ENCODE peak calls at places on chromosomes 3 and 15, in six cellular contexts. One of them, this sample, is unnamed.

GRCh38 chr15:84748274-84749110 is at the start of gene ZNF592:
- DNase-seq in globus pallidus: peak; percentile 85
- DNase-seq in activated CD4-positive, alpha-beta T cell treated with anti-CD3 and anti-CD28 coated beads for 4 hours: peak; percentile 81
- DNase-seq in stimulated activated CD8-positive, alpha-beta memory T cell treated with anti-CD3 and anti-CD28 coated beads, Interleukin-7, amount 100 ng/mL, for 1 hour: peak; percentile 66
- DNase-seq in stromal cell of bone marrow: peak; percentile 58
- DNase-seq in H7: peak; percentile 93
- DNase-seq in this sample: peak; percentile 81

GRCh38 chr15:61545763-61546162 is 316.7 kb upstream of the RORA start:
- DNase-seq in stimulated activated CD8-positive, alpha-beta memory T cell treated with anti-CD3 and anti-CD28 coated beads, Interleukin-7, amount 100 ng/mL, for 1 hour: no peak
- DNase-seq in activated CD4-positive, alpha-beta T cell treated with anti-CD3 and anti-CD28 coated beads for 4 hours: no peak
- DNase-seq in globus pallidus: no peak
- DNase-seq in stromal cell of bone marrow: no peak
- DNase-seq in H7: no peak
- DNase-seq in this sample: no peak

GRCh38 chr3:124434176-124434575 is 296.1 kb upstream of the UMPS start:
- DNase-seq in H7: no peak
- DNase-seq in stromal cell of bone marrow: no peak
- DNase-seq in activated CD4-positive, alpha-beta T cell treated with anti-CD3 and anti-CD28 coated beads for 4 hours: no peak
- DNase-seq in stimulated activated CD8-positive, alpha-beta memory T cell treated with anti-CD3 and anti-CD28 coated beads, Interleukin-7, amount 100 ng/mL, for 1 hour: no peak
- DNase-seq in globus pallidus: no peak
- DNase-seq in this sample: no peak

GRCh38 chr15:52800852-52801747 is 11.0 kb upstream of the ONECUT1 start:
- DNase-seq in activated CD4-positive, alpha-beta T cell treated with anti-CD3 and anti-CD28 coated beads for 4 hours: no peak
- DNase-seq in stimulated activated CD8-positive, alpha-beta memory T cell treated with anti-CD3 and anti-CD28 coated beads, Interleukin-7, amount 100 ng/mL, for 1 hour: no peak
- DNase-seq in H7: peak; percentile 65
- DNase-seq in globus pallidus: no peak
- DNase-seq in stromal cell of bone marrow: no peak
- DNase-seq in this sample: no peak

GRCh38 chr15:63048986-63049665 is 6.6 kb downstream of the TPM1 start:
- DNase-seq in stromal cell of bone marrow: no peak
- DNase-seq in activated CD4-positive, alpha-beta T cell treated with anti-CD3 and anti-CD28 coated beads for 4 hours: peak; percentile 34
- DNase-seq in H7: no peak
- DNase-seq in stimulated activated CD8-positive, alpha-beta memory T cell treated with anti-CD3 and anti-CD28 coated beads, Interleukin-7, amount 100 ng/mL, for 1 hour: peak; percentile 8
- DNase-seq in globus pallidus: peak; percentile 40
- DNase-seq in this sample: peak; percentile 30

GRCh38 chr3:127915937-127916480 is 977 bp downstream of the KBTBD12 start:
- DNase-seq in stimulated activated CD8-positive, alpha-beta memory T cell treated with anti-CD3 and anti-CD28 coated beads, Interleukin-7, amount 100 ng/mL, for 1 hour: no peak
- DNase-seq in activated CD4-positive, alpha-beta T cell treated with anti-CD3 and anti-CD28 coated beads for 4 hours: no peak
- DNase-seq in H7: no peak
- DNase-seq in stromal cell of bone marrow: no peak
- DNase-seq in globus pallidus: no peak
- DNase-seq in this sample: no peak

GRCh38 chr15:79171320-79172031 is 80.9 kb upstream of the RASGRF1 start:
- DNase-seq in H7: peak; percentile 3
- DNase-seq in activated CD4-positive, alpha-beta T cell treated with anti-CD3 and anti-CD28 coated beads for 4 hours: no peak
- DNase-seq in globus pallidus: no peak
- DNase-seq in stimulated activated CD8-positive, alpha-beta memory T cell treated with anti-CD3 and anti-CD28 coated beads, Interleukin-7, amount 100 ng/mL, for 1 hour: no peak
- DNase-seq in stromal cell of bone marrow: no peak
- DNase-seq in this sample: no peak

GRCh38 chr3:10941972-10942371 is 50.6 kb upstream of the SLC6A1 start:
- DNase-seq in activated CD4-positive, alpha-beta T cell treated with anti-CD3 and anti-CD28 coated beads for 4 hours: no peak
- DNase-seq in stromal cell of bone marrow: no peak
- DNase-seq in stimulated activated CD8-positive, alpha-beta memory T cell treated with anti-CD3 and anti-CD28 coated beads, Interleukin-7, amount 100 ng/mL, for 1 hour: no peak
- DNase-seq in globus pallidus: no peak
- DNase-seq in H7: peak; percentile 73
- DNase-seq in this sample: peak; percentile 15

GRCh38 chr3:162684260-162684659 is 1187.7 kb downstream of the OTOL1 start:
- DNase-seq in stimulated activated CD8-positive, alpha-beta memory T cell treated with anti-CD3 and anti-CD28 coated beads, Interleukin-7, amount 100 ng/mL, for 1 hour: no peak
- DNase-seq in activated CD4-positive, alpha-beta T cell treated with anti-CD3 and anti-CD28 coated beads for 4 hours: no peak
- DNase-seq in H7: no peak
- DNase-seq in stromal cell of bone marrow: no peak
- DNase-seq in globus pallidus: no peak
- DNase-seq in this sample: no peak